ENCODE peak calls at places on chromosomes 1 and 21, in six cellular contexts. L, T, Z, Y, Q and N are unnamed samples.

GRCh38 chr1:186476306-186477040 is 15.6 kb upstream of the PDC start:
- DNase-seq in Y (no peak), Q (no peak), Z (no peak), T (peak; percentile 90), L (no peak), N (no peak)

GRCh38 chr1:31122779-31123178 is 57.3 kb upstream of the PUM1 start:
- DNase-seq in Y (no peak), Z (no peak), T (peak; percentile 54), L (no peak), Q (no peak), N (no peak)

GRCh38 chr1:155776414-155776813 is 80.6 kb downstream of the GON4L start:
- DNase-seq in L (no peak), Q (no peak), Y (no peak), Z (no peak), T (no peak), N (no peak)

GRCh38 chr1:201275266-201275666 is 8.0 kb upstream of the PKP1 start:
- DNase-seq in Y (no peak), Q (no peak), L (peak; percentile 79), Z (no peak), T (peak; percentile 43), N (no peak)

GRCh38 chr1:26372039-26372438 is 511 bp downstream of the ZNF683 start:
- DNase-seq in Z (no peak), Y (no peak), Q (no peak), T (no peak), L (no peak), N (no peak)

GRCh38 chr1:182430263-182431068 is 19.5 kb upstream of the RGSL1 start:
- DNase-seq in Z (no peak), L (no peak), T (peak; percentile 42), Q (peak; percentile 50), Y (no peak), N (no peak)

GRCh38 chr1:38018864-38019343 is 6.4 kb downstream of the UTP11 start:
- DNase-seq in L (no peak), Z (no peak), Y (no peak), Q (no peak), T (peak; percentile 60), N (no peak)

GRCh38 chr1:247373721-247374141 is 42.1 kb upstream of the ZNF496 start:
- DNase-seq in Q (no peak), Z (peak; percentile 85), Y (peak; percentile 30), T (peak; percentile 32), L (no peak), N (peak; percentile 78)

GRCh38 chr1:211581521-211581920 is 2.6 kb upstream of the SLC30A1 start:
- DNase-seq in Z (no peak), Y (no peak), L (no peak), T (peak; percentile 78), Q (no peak), N (no peak)

GRCh38 chr1:169003864-169004516 is 102.5 kb upstream of the ATP1B1 start:
- DNase-seq in Y (no peak), T (no peak), Z (no peak), L (no peak), Q (no peak), N (no peak)

GRCh38 chr1:222991177-222991576 is 151.9 kb downstream of the TLR5 start:
- DNase-seq in Z (no peak), Q (no peak), Y (no peak), T (no peak), L (no peak), N (no peak)

GRCh38 chr21:27515676-27516075 is 548.8 kb upstream of the ADAMTS5 start:
- DNase-seq in Y (no peak), Q (no peak), L (no peak), Z (no peak), T (no peak), N (no peak)

GRCh38 chr1:92483442-92484170 is 3.1 kb downstream of the GFI1 start:
- DNase-seq in Y (peak; percentile 44), Q (no peak), L (no peak), T (no peak), Z (peak; percentile 69), N (peak; percentile 85)

GRCh38 chr1:4944072-4944471 is 289.7 kb downstream of the AJAP1 start:
- DNase-seq in Z (no peak), L (no peak), Q (no peak), Y (no peak), T (no peak), N (peak; percentile 5)

GRCh38 chr1:82706741-82707140 is 906.0 kb downstream of the ADGRL2 start:
- DNase-seq in Q (no peak), Z (no peak), L (no peak), T (peak; percentile 26), Y (no peak), N (no peak)

GRCh38 chr1:179351281-179351680 is 14.5 kb upstream of the AXDND1 start:
- DNase-seq in Q (no peak), Z (no peak), L (no peak), Y (no peak), T (no peak), N (no peak)

GRCh38 chr21:27571706-27572105 is 604.8 kb upstream of the ADAMTS5 start:
- DNase-seq in Z (no peak), T (peak; percentile 81), Y (no peak), L (no peak), Q (no peak), N (no peak)

GRCh38 chr1:54046671-54047383 is 6.2 kb downstream of the TMEM59 start:
- DNase-seq in Y (no peak), T (peak; percentile 37), Z (no peak), Q (no peak), L (no peak), N (no peak)
- H3K27ac ChIP-seq in Y (no peak overlapping the region), T (no peak overlapping the region), Z (no peak overlapping the region), Q (peak overlapping the region; percentile 50), L (no peak overlapping the region), N (no peak overlapping the region)

GRCh38 chr1:43547538-43548072 is 16.9 kb downstream of the PTPRF start:
- DNase-seq in L (no peak), Q (no peak), T (no peak), Z (no peak), Y (no peak), N (no peak)
- H3K4me1 ChIP-seq in L (peaks cover 49% of the 10 kb centered on the region), Q (no peaks in the 10 kb centered on the region), T (peaks cover 4% of the 10 kb centered on the region), Z (no peaks in the 10 kb centered on the region), Y (peaks cover 35% of the 10 kb centered on the region), N (peaks cover 20% of the 10 kb centered on the region)

GRCh38 chr1:12541274-12542137 is 76.5 kb downstream of the DHRS3 start:
- DNase-seq in Y (no peak), Z (no peak), T (peak; percentile 67), L (no peak), Q (no peak), N (peak; percentile 58)
- H3K9ac ChIP-seq in Y (peak overlapping the region; percentile 68), Z (no peak overlapping the region), T (peak overlapping the region; percentile 18), L (peak overlapping the region; percentile 55), Q (no peak overlapping the region), N (no peak overlapping the region)

GRCh38 chr1:109483658-109484518 is at the start of gene ATXN7L2:
- DNase-seq in Q (peak; percentile 42), Y (peak; percentile 91), T (peak; percentile 89), Z (peak; percentile 97), L (peak; percentile 77), N (peak; percentile 99)

GRCh38 chr1:109482796-109483638 is 688 bp upstream of the ATXN7L2 start:
- DNase-seq in T (peak; percentile 13), Q (no peak), Z (no peak), L (no peak), Y (no peak), N (no peak)

GRCh38 chr1:109482242-109482641 is 1.5 kb upstream of the ATXN7L2 start:
- DNase-seq in Q (no peak), L (no peak), Y (no peak), Z (no peak), T (no peak), N (no peak)

GRCh38 chr1:109484519-109484975 is 842 bp downstream of the ATXN7L2 start:
- DNase-seq in L (no peak), Q (no peak), Z (peak; percentile 66), T (no peak), Y (no peak), N (no peak)

GRCh38 chr1:109485001-109485400 is 1.3 kb downstream of the ATXN7L2 start:
- DNase-seq in L (no peak), Z (no peak), Q (no peak), Y (no peak), T (no peak), N (no peak)
- H3K27ac ChIP-seq in L (peak overlapping the region; percentile 77), Z (no peak overlapping the region), Q (no peak overlapping the region), Y (no peak overlapping the region), T (no peak overlapping the region), N (no peak overlapping the region)

GRCh38 chr21:45940621-45941337 is 40.8 kb upstream of the COL6A1 start:
- DNase-seq in Z (no peak), Y (no peak), T (no peak), L (no peak), Q (no peak), N (no peak)

GRCh38 chr21:45938453-45938755 is 43.2 kb upstream of the COL6A1 start:
- DNase-seq in T (no peak), Y (no peak), L (no peak), Z (no peak), Q (no peak), N (no peak)

GRCh38 chr21:45938811-45939520 is 42.6 kb upstream of the COL6A1 start:
- DNase-seq in Z (no peak), T (no peak), Q (no peak), Y (no peak), L (no peak), N (no peak)

GRCh38 chr21:45940091-45940490 is 41.5 kb upstream of the COL6A1 start:
- DNase-seq in Q (no peak), L (no peak), Z (no peak), T (no peak), Y (no peak), N (no peak)

GRCh38 chr21:45939521-45940045 is 42.0 kb upstream of the COL6A1 start:
- DNase-seq in L (no peak), Q (no peak), T (no peak), Y (no peak), Z (no peak), N (no peak)
- H3K4me1 ChIP-seq in L (no peaks in the 10 kb centered on the region), Q (no peaks in the 10 kb centered on the region), T (no peaks in the 10 kb centered on the region), Y (no peaks in the 10 kb centered on the region), Z (no peaks in the 10 kb centered on the region), N (no peaks in the 10 kb centered on the region)

DNA sequence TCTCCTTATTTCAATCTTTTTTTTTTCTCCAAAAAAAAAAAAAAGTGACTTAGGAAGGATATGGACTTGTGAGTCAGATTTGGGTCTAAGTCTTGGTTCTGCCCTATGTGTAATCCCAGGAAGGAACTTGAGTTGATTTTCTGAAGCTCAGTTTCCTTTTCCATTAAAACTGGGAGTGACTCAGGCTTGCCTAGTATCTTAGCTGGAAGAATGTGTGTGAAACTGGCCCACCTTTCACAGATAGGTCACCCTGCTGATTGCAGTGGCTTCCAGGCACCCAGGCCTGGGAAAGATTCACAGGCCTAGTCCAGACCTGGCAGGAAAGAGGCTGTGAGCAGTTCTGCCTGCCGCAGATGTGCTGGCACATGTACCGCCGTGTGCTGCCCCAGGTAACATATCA is 218.3 kb upstream of the HOOK1 start:
- DNase-seq in T (peak; percentile 95), L (no peak), Q (no peak), Y (no peak), Z (no peak), N (peak; percentile 66)
- H3K9ac ChIP-seq in T (peak overlapping the region; percentile 67), L (no peak overlapping the region), Q (no peak overlapping the region), Y (no peak overlapping the region), Z (no peak overlapping the region), N (no peak overlapping the region)